ENCODE peak calls at places on chromosomes 16 and 17, in ten cellular contexts. One of them, this sample, is unnamed.
A peak's percentile ranks its signal among the peaks of the same experiment; 100 is the strongest.

GRCh38 chr16:68384293-68385255 is 63.7 kb downstream of the SMPD3 start:
- DNase-seq in A673: no peak
- DNase-seq in esophagus muscularis mucosa: no peak
- DNase-seq in dorsolateral prefrontal cortex: no peak
- DNase-seq in left ventricle myocardium inferior: no peak
- DNase-seq in omental fat pad: no peak
- DNase-seq in foreskin fibroblast: no peak
- DNase-seq in lower leg skin: no peak
- DNase-seq in AG10803: no peak
- DNase-seq in ascending aorta: no peak
- DNase-seq in this sample: no peak

GRCh38 chr16:67562918-67563707 is 787 bp downstream of the CTCF start:
- DNase-seq in A673: peak; percentile 82
- DNase-seq in esophagus muscularis mucosa: no peak
- DNase-seq in dorsolateral prefrontal cortex: peak; percentile 64
- DNase-seq in left ventricle myocardium inferior: peak; percentile 69
- DNase-seq in omental fat pad: no peak
- DNase-seq in foreskin fibroblast: peak; percentile 50
- DNase-seq in lower leg skin: no peak
- DNase-seq in AG10803: peak; percentile 54
- DNase-seq in ascending aorta: no peak
- DNase-seq in this sample: peak; percentile 30

GRCh38 chr16:89599451-89599858 is 14.0 kb upstream of the DPEP1 start:
- DNase-seq in A673: no peak
- DNase-seq in esophagus muscularis mucosa: no peak
- DNase-seq in dorsolateral prefrontal cortex: no peak
- DNase-seq in left ventricle myocardium inferior: no peak
- DNase-seq in omental fat pad: no peak
- DNase-seq in foreskin fibroblast: no peak
- DNase-seq in lower leg skin: no peak
- DNase-seq in AG10803: no peak
- DNase-seq in ascending aorta: no peak
- DNase-seq in this sample: no peak

GRCh38 chr16:27820646-27821345 is 242.7 kb downstream of the GSG1L start:
- DNase-seq in A673: no peak
- DNase-seq in esophagus muscularis mucosa: no peak
- DNase-seq in dorsolateral prefrontal cortex: no peak
- DNase-seq in left ventricle myocardium inferior: no peak
- DNase-seq in omental fat pad: no peak
- DNase-seq in foreskin fibroblast: no peak
- DNase-seq in lower leg skin: no peak
- DNase-seq in AG10803: no peak
- DNase-seq in ascending aorta: no peak
- DNase-seq in this sample: no peak

GRCh38 chr17:45231481-45232116 is 9.9 kb downstream of the FMNL1 start:
- DNase-seq in A673: no peak
- DNase-seq in esophagus muscularis mucosa: no peak
- DNase-seq in dorsolateral prefrontal cortex: no peak
- DNase-seq in left ventricle myocardium inferior: no peak
- DNase-seq in omental fat pad: no peak
- DNase-seq in foreskin fibroblast: no peak
- DNase-seq in lower leg skin: no peak
- DNase-seq in AG10803: no peak
- DNase-seq in ascending aorta: no peak
- DNase-seq in this sample: no peak

GRCh38 chr16:23663918-23664317 is 14.8 kb upstream of the PLK1 start:
- DNase-seq in A673: no peak
- DNase-seq in esophagus muscularis mucosa: no peak
- DNase-seq in dorsolateral prefrontal cortex: no peak
- DNase-seq in left ventricle myocardium inferior: no peak
- DNase-seq in omental fat pad: no peak
- DNase-seq in foreskin fibroblast: no peak
- DNase-seq in lower leg skin: no peak
- DNase-seq in AG10803: no peak
- DNase-seq in ascending aorta: no peak
- DNase-seq in this sample: no peak

GRCh38 chr17:45038771-45039634 is 12.4 kb downstream of the DCAKD start:
- DNase-seq in A673: no peak
- DNase-seq in esophagus muscularis mucosa: no peak
- DNase-seq in dorsolateral prefrontal cortex: no peak
- DNase-seq in left ventricle myocardium inferior: no peak
- DNase-seq in omental fat pad: no peak
- DNase-seq in foreskin fibroblast: no peak
- DNase-seq in lower leg skin: no peak
- DNase-seq in AG10803: no peak
- DNase-seq in ascending aorta: no peak
- DNase-seq in this sample: no peak

GRCh38 chr17:10755592-10756127 is 25.8 kb upstream of the TMEM220 start:
- DNase-seq in A673: no peak
- DNase-seq in esophagus muscularis mucosa: no peak
- DNase-seq in dorsolateral prefrontal cortex: no peak
- DNase-seq in left ventricle myocardium inferior: no peak
- DNase-seq in omental fat pad: no peak
- DNase-seq in foreskin fibroblast: no peak
- DNase-seq in lower leg skin: no peak
- DNase-seq in AG10803: no peak
- DNase-seq in ascending aorta: no peak
- DNase-seq in this sample: no peak

GRCh38 chr16:27786221-27786848 is 236.4 kb downstream of the KATNIP start:
- DNase-seq in A673: no peak
- DNase-seq in esophagus muscularis mucosa: no peak
- DNase-seq in dorsolateral prefrontal cortex: no peak
- DNase-seq in left ventricle myocardium inferior: no peak
- DNase-seq in omental fat pad: no peak
- DNase-seq in foreskin fibroblast: no peak
- DNase-seq in lower leg skin: no peak
- DNase-seq in AG10803: no peak
- DNase-seq in ascending aorta: no peak
- DNase-seq in this sample: no peak

GRCh38 chr16:30928390-30928789 is 5.0 kb downstream of the FBXL19 start:
- DNase-seq in A673: no peak
- DNase-seq in esophagus muscularis mucosa: no peak
- DNase-seq in dorsolateral prefrontal cortex: no peak
- DNase-seq in left ventricle myocardium inferior: no peak
- DNase-seq in omental fat pad: no peak
- DNase-seq in foreskin fibroblast: no peak
- DNase-seq in lower leg skin: no peak
- DNase-seq in AG10803: no peak
- DNase-seq in ascending aorta: no peak
- DNase-seq in this sample: no peak

GRCh38 chr17:19238167-19238505 is 970 bp downstream of the EPN2 start:
- DNase-seq in A673: peak; percentile 41
- DNase-seq in esophagus muscularis mucosa: no peak
- DNase-seq in dorsolateral prefrontal cortex: peak; percentile 44
- DNase-seq in left ventricle myocardium inferior: peak; percentile 33
- DNase-seq in omental fat pad: peak; percentile 21
- DNase-seq in foreskin fibroblast: no peak
- DNase-seq in lower leg skin: no peak
- DNase-seq in AG10803: no peak
- DNase-seq in ascending aorta: no peak
- DNase-seq in this sample: no peak

GRCh38 chr17:16361874-16362273 is 8.6 kb upstream of the CENPV start:
- DNase-seq in A673: no peak
- DNase-seq in esophagus muscularis mucosa: no peak
- DNase-seq in dorsolateral prefrontal cortex: no peak
- DNase-seq in left ventricle myocardium inferior: no peak
- DNase-seq in omental fat pad: no peak
- DNase-seq in foreskin fibroblast: no peak
- DNase-seq in lower leg skin: no peak
- DNase-seq in AG10803: no peak
- DNase-seq in ascending aorta: no peak
- DNase-seq in this sample: no peak

GRCh38 chr16:57795431-57795878 is 6.8 kb downstream of the KIFC3 start:
- DNase-seq in A673: peak; percentile 89
- DNase-seq in esophagus muscularis mucosa: no peak
- DNase-seq in dorsolateral prefrontal cortex: no peak
- DNase-seq in left ventricle myocardium inferior: peak; percentile 41
- DNase-seq in omental fat pad: no peak
- DNase-seq in foreskin fibroblast: peak; percentile 27
- DNase-seq in lower leg skin: no peak
- DNase-seq in AG10803: peak; percentile 66
- DNase-seq in ascending aorta: no peak
- DNase-seq in this sample: peak; percentile 41

GRCh38 chr17:59299400-59300092 is 31.9 kb upstream of the YPEL2 start:
- DNase-seq in A673: no peak
- DNase-seq in esophagus muscularis mucosa: no peak
- DNase-seq in dorsolateral prefrontal cortex: no peak
- DNase-seq in left ventricle myocardium inferior: no peak
- DNase-seq in omental fat pad: no peak
- DNase-seq in foreskin fibroblast: no peak
- DNase-seq in lower leg skin: no peak
- DNase-seq in AG10803: no peak
- DNase-seq in ascending aorta: no peak
- DNase-seq in this sample: no peak

GRCh38 chr17:80283116-80283852 is 22.6 kb downstream of the RNF213 start:
- DNase-seq in A673: no peak
- DNase-seq in esophagus muscularis mucosa: no peak
- DNase-seq in dorsolateral prefrontal cortex: no peak
- DNase-seq in left ventricle myocardium inferior: no peak
- DNase-seq in omental fat pad: no peak
- DNase-seq in foreskin fibroblast: no peak
- DNase-seq in lower leg skin: no peak
- DNase-seq in AG10803: no peak
- DNase-seq in ascending aorta: no peak
- DNase-seq in this sample: no peak

GRCh38 chr17:80287038-80287437 is 26.4 kb downstream of the RNF213 start:
- DNase-seq in A673: no peak
- DNase-seq in esophagus muscularis mucosa: no peak
- DNase-seq in dorsolateral prefrontal cortex: no peak
- DNase-seq in left ventricle myocardium inferior: no peak
- DNase-seq in omental fat pad: no peak
- DNase-seq in foreskin fibroblast: no peak
- DNase-seq in lower leg skin: no peak
- DNase-seq in AG10803: no peak
- DNase-seq in ascending aorta: no peak
- DNase-seq in this sample: no peak

GRCh38 chr17:80285237-80285920 is 24.7 kb downstream of the RNF213 start:
- DNase-seq in A673: no peak
- DNase-seq in esophagus muscularis mucosa: no peak
- DNase-seq in dorsolateral prefrontal cortex: no peak
- DNase-seq in left ventricle myocardium inferior: no peak
- DNase-seq in omental fat pad: no peak
- DNase-seq in foreskin fibroblast: no peak
- DNase-seq in lower leg skin: no peak
- DNase-seq in AG10803: no peak
- DNase-seq in ascending aorta: no peak
- DNase-seq in this sample: no peak

GRCh38 chr17:80286638-80286960 is 25.9 kb downstream of the RNF213 start:
- DNase-seq in A673: no peak
- DNase-seq in esophagus muscularis mucosa: no peak
- DNase-seq in dorsolateral prefrontal cortex: no peak
- DNase-seq in left ventricle myocardium inferior: no peak
- DNase-seq in omental fat pad: no peak
- DNase-seq in foreskin fibroblast: no peak
- DNase-seq in lower leg skin: no peak
- DNase-seq in AG10803: no peak
- DNase-seq in ascending aorta: no peak
- DNase-seq in this sample: no peak

GRCh38 chr17:80284631-80285030 is 24.0 kb downstream of the RNF213 start:
- DNase-seq in A673: peak; percentile 47
- DNase-seq in esophagus muscularis mucosa: no peak
- DNase-seq in dorsolateral prefrontal cortex: no peak
- DNase-seq in left ventricle myocardium inferior: no peak
- DNase-seq in omental fat pad: no peak
- DNase-seq in foreskin fibroblast: no peak
- DNase-seq in lower leg skin: no peak
- DNase-seq in AG10803: no peak
- DNase-seq in ascending aorta: no peak
- DNase-seq in this sample: no peak
- TF ChIP-seq CTCF in A673: peak; percentile 43
- TF ChIP-seq CTCF in esophagus muscularis mucosa: no peak
- TF ChIP-seq CTCF in dorsolateral prefrontal cortex: no peak
- TF ChIP-seq CTCF in left ventricle myocardium inferior: no peak
- TF ChIP-seq CTCF in omental fat pad: no peak
- TF ChIP-seq CTCF in foreskin fibroblast: peak; percentile 3
- TF ChIP-seq CTCF in lower leg skin: no peak
- TF ChIP-seq CTCF in AG10803: no peak
- TF ChIP-seq CTCF in ascending aorta: no peak
- TF ChIP-seq CTCF in this sample: no peak

GRCh38 chr17:53722407-53722806 is 100.3 kb upstream of the KIF2B start:
- DNase-seq in A673: peak; percentile 26
- DNase-seq in esophagus muscularis mucosa: no peak
- DNase-seq in dorsolateral prefrontal cortex: no peak
- DNase-seq in left ventricle myocardium inferior: no peak
- DNase-seq in omental fat pad: no peak
- DNase-seq in foreskin fibroblast: peak; percentile 43
- DNase-seq in lower leg skin: no peak
- DNase-seq in AG10803: peak; percentile 98
- DNase-seq in ascending aorta: no peak
- DNase-seq in this sample: peak; percentile 100

GRCh38 chr17:53721101-53721500 is 101.6 kb upstream of the KIF2B start:
- DNase-seq in A673: no peak
- DNase-seq in esophagus muscularis mucosa: no peak
- DNase-seq in dorsolateral prefrontal cortex: no peak
- DNase-seq in left ventricle myocardium inferior: no peak
- DNase-seq in omental fat pad: no peak
- DNase-seq in foreskin fibroblast: no peak
- DNase-seq in lower leg skin: no peak
- DNase-seq in AG10803: no peak
- DNase-seq in ascending aorta: no peak
- DNase-seq in this sample: peak; percentile 32

GRCh38 chr17:53724726-53725125 is 98.0 kb upstream of the KIF2B start:
- DNase-seq in A673: no peak
- DNase-seq in esophagus muscularis mucosa: no peak
- DNase-seq in dorsolateral prefrontal cortex: no peak
- DNase-seq in left ventricle myocardium inferior: no peak
- DNase-seq in omental fat pad: no peak
- DNase-seq in foreskin fibroblast: no peak
- DNase-seq in lower leg skin: no peak
- DNase-seq in AG10803: peak; percentile 14
- DNase-seq in ascending aorta: no peak
- DNase-seq in this sample: no peak

GRCh38 chr17:53719229-53719628 is 103.5 kb upstream of the KIF2B start:
- DNase-seq in A673: no peak
- DNase-seq in esophagus muscularis mucosa: no peak
- DNase-seq in dorsolateral prefrontal cortex: no peak
- DNase-seq in left ventricle myocardium inferior: no peak
- DNase-seq in omental fat pad: no peak
- DNase-seq in foreskin fibroblast: no peak
- DNase-seq in lower leg skin: no peak
- DNase-seq in AG10803: no peak
- DNase-seq in ascending aorta: no peak
- DNase-seq in this sample: peak; percentile 12
- TF ChIP-seq CTCF in A673: no peak
- TF ChIP-seq CTCF in esophagus muscularis mucosa: no peak
- TF ChIP-seq CTCF in dorsolateral prefrontal cortex: no peak
- TF ChIP-seq CTCF in left ventricle myocardium inferior: no peak
- TF ChIP-seq CTCF in omental fat pad: no peak
- TF ChIP-seq CTCF in foreskin fibroblast: no peak
- TF ChIP-seq CTCF in lower leg skin: no peak
- TF ChIP-seq CTCF in AG10803: no peak
- TF ChIP-seq CTCF in ascending aorta: no peak
- TF ChIP-seq CTCF in this sample: no peak

GRCh38 chr17:17748604-17749003 is 67.3 kb downstream of the RAI1 start:
- DNase-seq in A673: no peak
- DNase-seq in esophagus muscularis mucosa: no peak
- DNase-seq in dorsolateral prefrontal cortex: no peak
- DNase-seq in left ventricle myocardium inferior: no peak
- DNase-seq in omental fat pad: no peak
- DNase-seq in foreskin fibroblast: no peak
- DNase-seq in lower leg skin: no peak
- DNase-seq in AG10803: no peak
- DNase-seq in ascending aorta: no peak
- DNase-seq in this sample: no peak
- TF ChIP-seq CTCF in A673: no peak
- TF ChIP-seq CTCF in esophagus muscularis mucosa: no peak
- TF ChIP-seq CTCF in dorsolateral prefrontal cortex: no peak
- TF ChIP-seq CTCF in left ventricle myocardium inferior: no peak
- TF ChIP-seq CTCF in omental fat pad: no peak
- TF ChIP-seq CTCF in foreskin fibroblast: no peak
- TF ChIP-seq CTCF in lower leg skin: no peak
- TF ChIP-seq CTCF in AG10803: no peak
- TF ChIP-seq CTCF in ascending aorta: no peak
- TF ChIP-seq CTCF in this sample: no peak

GRCh38 chr17:27756467-27757371 is 43.6 kb downstream of the NOS2 start:
- DNase-seq in A673: peak; percentile 68
- DNase-seq in esophagus muscularis mucosa: no peak
- DNase-seq in dorsolateral prefrontal cortex: peak; percentile 56
- DNase-seq in left ventricle myocardium inferior: no peak
- DNase-seq in omental fat pad: peak; percentile 55
- DNase-seq in foreskin fibroblast: peak; percentile 29
- DNase-seq in lower leg skin: peak; percentile 49
- DNase-seq in AG10803: peak; percentile 36
- DNase-seq in ascending aorta: no peak
- DNase-seq in this sample: no peak
- TF ChIP-seq CTCF in A673: peak; percentile 83
- TF ChIP-seq CTCF in esophagus muscularis mucosa: peak; percentile 71
- TF ChIP-seq CTCF in dorsolateral prefrontal cortex: peak; percentile 88
- TF ChIP-seq CTCF in left ventricle myocardium inferior: peak; percentile 92
- TF ChIP-seq CTCF in omental fat pad: no peak
- TF ChIP-seq CTCF in foreskin fibroblast: peak; percentile 74
- TF ChIP-seq CTCF in lower leg skin: no peak
- TF ChIP-seq CTCF in AG10803: peak; percentile 78
- TF ChIP-seq CTCF in ascending aorta: peak; percentile 77
- TF ChIP-seq CTCF in this sample: peak; percentile 84

This sample was measured in astrocyte.